ENCODE peak calls at places on chromosomes 13 and 19, in six cellular contexts. J is heart right ventricle; F is transverse colon; N is right atrium auricular region; O is CD8-positive, alpha-beta memory T cell; A is Panc1. R is an unnamed sample.

GRCh38 chr19:38036707-38037106 is 129.7 kb downstream of the SIPA1L3 start:
- DNase-seq in A (no peak), O (no peak), N (no peak), J (no peak), F (no peak), R (no peak)

GRCh38 chr13:50400930-50401553 is 385.8 kb downstream of the KCNRG start:
- DNase-seq in J (no peak), F (no peak), A (no peak), O (no peak), N (no peak), R (peak)

GRCh38 chr19:57747472-57747807 is 825 bp downstream of the ZNF776 start:
- DNase-seq in J (no peak), A (no peak), F (no peak), O (no peak), N (no peak), R (no peak)

GRCh38 chr19:22603518-22604440 is 30.3 kb upstream of the ZNF492 start:
- DNase-seq in N (peak), O (no peak), A (no peak), F (no peak), J (no peak), R (no peak)

GRCh38 chr19:10537668-10538067 is 6.0 kb upstream of the ATG4D start:
- DNase-seq in J (no peak), O (no peak), F (no peak), A (no peak), N (no peak), R (no peak)

GRCh38 chr13:21909331-21909730 is 238.5 kb downstream of the FGF9 start:
- DNase-seq in N (no peak), J (no peak), A (no peak), F (no peak), O (no peak), R (peak)

GRCh38 chr13:101811440-101811839 is 359.0 kb downstream of the ITGBL1 start:
- DNase-seq in A (no peak), J (no peak), F (no peak), O (no peak), N (no peak), R (no peak)

GRCh38 chr13:51958217-51958547 is 53.1 kb downstream of the ATP7B start:
- DNase-seq in O (no peak), N (no peak), J (no peak), A (no peak), F (peak), R (no peak)

GRCh38 chr13:42048625-42049453 is at the start of gene DGKH:
- DNase-seq in O (peak), F (peak), N (peak), A (no peak), J (peak), R (no peak)

GRCh38 chr19:16444273-16444597 is 27.5 kb downstream of the EPS15L1 start:
- DNase-seq in F (no peak), A (no peak), J (no peak), O (no peak), N (no peak), R (no peak)

GRCh38 chr19:16449330-16449961 is 22.3 kb downstream of the EPS15L1 start:
- DNase-seq in N (no peak), F (no peak), A (no peak), J (no peak), O (peak), R (no peak)

GRCh38 chr19:16447015-16447384 is 24.8 kb downstream of the EPS15L1 start:
- DNase-seq in N (peak), F (peak), A (no peak), O (peak), J (peak), R (no peak)

GRCh38 chr19:16445238-16446107 is 26.3 kb downstream of the EPS15L1 start:
- DNase-seq in O (no peak), N (no peak), J (no peak), A (no peak), F (peak), R (no peak)

GRCh38 chr19:16446108-16447014 is 25.4 kb downstream of the EPS15L1 start:
- DNase-seq in F (no peak), A (no peak), N (no peak), J (no peak), O (no peak), R (no peak)
- H3K27ac ChIP-seq in F (peak), A (no peak), N (peak), J (peak), O (peak), R (peak)

GRCh38 chr19:44750713-44751112 is 2.2 kb downstream of the BCL3 start:
- DNase-seq in O (no peak), J (no peak), N (no peak), F (no peak), A (no peak), R (no peak)
- H3K27ac ChIP-seq in O (no peak), J (peak), N (peak), F (peak), A (peak), R (no peak)

DNA sequence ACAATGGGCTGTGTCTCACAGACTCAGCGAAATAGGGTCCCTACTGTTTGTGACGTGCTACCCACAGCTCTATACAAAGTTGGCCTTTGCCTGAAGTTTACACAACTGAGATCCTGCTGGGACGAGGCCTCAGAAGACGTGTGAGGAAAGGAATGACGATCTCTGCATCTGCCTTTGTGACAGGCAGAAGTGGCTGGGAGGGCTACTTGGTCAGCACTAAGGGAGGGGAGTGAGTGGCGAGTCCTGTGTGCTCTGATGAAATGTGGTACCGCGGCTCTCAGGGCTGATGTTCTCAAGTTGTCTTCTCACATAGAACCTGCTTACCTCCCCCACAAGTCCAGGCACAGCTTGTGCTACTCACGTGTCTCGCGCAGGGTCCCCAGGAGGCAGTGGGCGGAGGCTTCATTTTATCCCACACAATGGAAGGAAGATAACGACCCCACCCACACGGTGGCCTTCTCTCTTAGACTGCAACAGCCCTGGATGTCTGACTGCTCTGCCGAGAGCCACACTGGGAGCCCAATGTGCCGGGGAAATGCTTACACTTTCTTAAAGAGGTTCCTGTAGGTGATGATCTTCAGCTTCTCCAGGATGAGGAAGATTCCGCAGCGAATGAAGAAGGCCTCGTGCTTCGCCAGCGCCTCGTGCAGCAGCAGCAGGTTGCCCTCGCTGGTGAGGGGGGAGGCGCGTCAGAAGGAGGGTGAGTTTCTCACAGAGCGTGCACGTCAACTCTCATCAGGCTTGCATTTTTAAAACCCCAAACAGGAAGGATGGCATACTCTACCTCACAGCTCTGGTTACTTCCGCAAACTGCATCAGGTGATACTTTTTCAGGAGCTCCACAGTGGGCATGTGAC is 21.2 kb downstream of the PROZ start:
- DNase-seq in N (no peak), A (no peak), F (no peak), O (peak), J (peak), R (no peak)
- H3K27ac ChIP-seq in N (peak), A (no peak), F (no peak), O (no peak), J (peak), R (no peak)

GRCh38 chr19:13399746-13400145 is 106.5 kb downstream of the CACNA1A start:
- DNase-seq in O (no peak), N (no peak), J (no peak), A (no peak), F (no peak), R (no peak)

GRCh38 chr19:13400296-13400695 is 106.0 kb downstream of the CACNA1A start:
- DNase-seq in O (no peak), J (no peak), A (no peak), N (no peak), F (no peak), R (no peak)

GRCh38 chr19:13398780-13399726 is 107.2 kb downstream of the CACNA1A start:
- DNase-seq in O (no peak), J (peak), N (no peak), A (peak), F (no peak), R (peak)

GRCh38 chr19:13396256-13397080 is 109.8 kb downstream of the CACNA1A start:
- DNase-seq in F (peak), O (no peak), J (peak), N (no peak), A (no peak), R (no peak)

GRCh38 chr19:13398182-13398581 is 108.1 kb downstream of the CACNA1A start:
- DNase-seq in A (no peak), F (no peak), J (no peak), N (no peak), O (no peak), R (no peak)
- H3K27ac ChIP-seq in A (peak), F (no peak), J (peak), N (no peak), O (no peak), R (peak)

GRCh38 chr19:35642798-35643254 is 1.3 kb downstream of the ETV2 start:
- DNase-seq in J (no peak), A (no peak), O (no peak), N (no peak), F (no peak), R (no peak)
- H3K27ac ChIP-seq in J (peak), A (peak), O (peak), N (peak), F (peak), R (peak)

R was measured in epithelial cell of prostate.